ENCODE peak calls at places on chromosomes 11 and 22, in five cellular contexts. D is hepatocyte, Y is astrocyte of the spinal cord, A is cardiac muscle cell, N is choroid plexus epithelial cell. X is an unnamed sample.
A peak's percentile ranks its signal among the peaks of the same experiment; 100 is the strongest.

GRCh38 chr11:253886-254270 is 17.1 kb downstream of the PSMD13 start:
- DNase-seq in A (no peak), Y (no peak), N (no peak), D (no peak), X (no peak)

GRCh38 chr11:33187851-33188722 is 26.8 kb upstream of the CSTF3 start:
- DNase-seq in A (no peak), N (no peak), D (no peak), Y (no peak), X (no peak)

GRCh38 chr11:134110252-134110651 is 41.4 kb downstream of the JAM3 start:
- DNase-seq in D (no peak), A (no peak), Y (no peak), N (no peak), X (no peak)

GRCh38 chr11:111836766-111837165 is 34.6 kb downstream of the ALG9 start:
- DNase-seq in Y (peak; percentile 67), A (no peak), D (peak; percentile 18), N (peak; percentile 78), X (no peak)

GRCh38 chr11:76721755-76722677 is 51.5 kb upstream of the LRRC32 start:
- DNase-seq in Y (peak; percentile 78), D (peak; percentile 93), N (peak; percentile 89), A (peak; percentile 89), X (peak; percentile 86)

GRCh38 chr11:17538054-17538453 is 6.2 kb downstream of the USH1C start:
- DNase-seq in Y (no peak), N (no peak), A (no peak), D (no peak), X (no peak)

GRCh38 chr11:7612661-7613393 is 60.5 kb downstream of the CYB5R2 start:
- DNase-seq in Y (no peak), D (peak; percentile 38), A (peak; percentile 25), N (peak; percentile 71), X (peak; percentile 6)

GRCh38 chr11:128548655-128549255 is 38.6 kb downstream of the ETS1 start:
- DNase-seq in D (peak; percentile 61), Y (no peak), A (peak; percentile 44), N (peak; percentile 56), X (no peak)

GRCh38 chr11:69726481-69726880 is 22.7 kb upstream of the FGF19 start:
- DNase-seq in N (no peak), Y (no peak), D (no peak), A (no peak), X (no peak)

GRCh38 chr11:28491431-28491830 is 383.2 kb downstream of the METTL15 start:
- DNase-seq in D (no peak), A (no peak), Y (no peak), N (peak; percentile 6), X (no peak)

GRCh38 chr11:102390667-102391449 is 43.8 kb downstream of the BIRC2 start:
- DNase-seq in N (peak; percentile 84), D (peak; percentile 74), Y (peak; percentile 60), A (peak; percentile 71), X (peak; percentile 64)

GRCh38 chr22:18954333-18954732 is 18.2 kb upstream of the PRODH start:
- DNase-seq in D (peak; percentile 83), N (peak; percentile 64), A (peak; percentile 79), Y (peak; percentile 33), X (peak; percentile 81)

GRCh38 chr22:31049815-31050420 is 31.2 kb upstream of the SMTN start:
- DNase-seq in D (no peak), A (no peak), N (no peak), Y (no peak), X (no peak)

GRCh38 chr11:65116370-65117205 is 913 bp downstream of the ZNHIT2 start:
- DNase-seq in D (peak; percentile 58), N (peak; percentile 65), Y (peak; percentile 21), A (peak; percentile 27), X (peak; percentile 48)

GRCh38 chr11:1876361-1877063 is 15.2 kb downstream of the PRR33 start:
- DNase-seq in N (peak; percentile 57), Y (peak; percentile 65), D (peak; percentile 79), A (peak; percentile 32), X (peak; percentile 72)

GRCh38 chr22:46150615-46151423 is 493 bp downstream of the PPARA start:
- DNase-seq in N (no peak), A (no peak), D (peak; percentile 40), Y (no peak), X (peak; percentile 44)

GRCh38 chr11:120424970-120425332 is 86.6 kb upstream of the GRIK4 start:
- DNase-seq in Y (no peak), A (no peak), N (no peak), D (peak; percentile 6), X (no peak)

GRCh38 chr11:90639687-90640086 is 416.8 kb upstream of the CHORDC1 start:
- DNase-seq in A (peak; percentile 15), Y (peak; percentile 20), D (peak; percentile 46), N (peak; percentile 60), X (peak; percentile 3)

GRCh38 chr22:36858156-36858555 is 2.6 kb upstream of the NCF4 start:
- DNase-seq in N (no peak), D (no peak), A (no peak), Y (no peak), X (no peak)

GRCh38 chr11:75563501-75563977 is 1.5 kb downstream of the SERPINH1 start:
- DNase-seq in A (no peak), D (no peak), N (no peak), Y (no peak), X (no peak)

GRCh38 chr11:75562836-75563484 is 907 bp downstream of the SERPINH1 start:
- DNase-seq in Y (peak; percentile 75), D (peak; percentile 80), N (peak; percentile 72), A (peak; percentile 53), X (peak; percentile 19)

GRCh38 chr11:75565221-75565814 is 3.3 kb downstream of the SERPINH1 start:
- DNase-seq in Y (peak; percentile 68), A (no peak), N (peak; percentile 68), D (peak; percentile 81), X (peak; percentile 68)

GRCh38 chr11:75562048-75562835 is at the start of gene SERPINH1:
- DNase-seq in Y (peak; percentile 87), N (peak; percentile 92), D (peak; percentile 93), A (peak; percentile 91), X (peak; percentile 83)

DNA sequence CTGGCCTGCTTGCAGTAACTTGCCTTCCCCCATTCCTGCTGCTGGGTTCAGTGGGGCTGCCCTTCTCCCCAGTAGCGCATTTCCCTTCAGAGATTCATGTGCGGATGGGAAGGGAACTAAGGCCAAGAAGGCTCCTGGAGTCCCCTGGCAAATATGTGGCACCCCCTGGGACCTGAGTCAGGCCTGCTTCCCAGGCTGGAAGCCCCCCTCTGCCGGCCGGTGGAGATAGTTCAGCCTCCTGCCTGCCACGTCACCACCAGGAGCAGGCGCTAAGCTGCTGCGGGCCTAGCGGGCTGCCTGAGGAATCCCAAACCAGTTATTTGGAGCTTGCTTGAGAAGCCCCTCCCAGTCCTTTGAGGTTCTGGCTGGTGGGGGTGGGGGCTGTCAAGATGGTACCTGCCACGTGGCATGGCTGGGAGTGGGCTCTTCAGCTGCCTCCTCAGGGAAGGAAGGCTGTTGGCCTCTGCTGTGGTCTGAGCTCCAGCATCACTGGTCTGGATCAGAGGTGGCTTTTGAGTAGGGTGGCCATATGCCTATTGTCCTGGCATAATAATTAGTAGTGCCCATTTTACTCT is 2.0 kb downstream of the SERPINH1 start:
- DNase-seq in A (peak; percentile 82), D (peak; percentile 90), Y (peak; percentile 89), N (peak; percentile 93), X (no peak)
- TF ChIP-seq CTCF in A (peak; percentile 70), D (peak; percentile 50), Y (peak; percentile 72), N (peak; percentile 77), X (no peak)

DNA sequence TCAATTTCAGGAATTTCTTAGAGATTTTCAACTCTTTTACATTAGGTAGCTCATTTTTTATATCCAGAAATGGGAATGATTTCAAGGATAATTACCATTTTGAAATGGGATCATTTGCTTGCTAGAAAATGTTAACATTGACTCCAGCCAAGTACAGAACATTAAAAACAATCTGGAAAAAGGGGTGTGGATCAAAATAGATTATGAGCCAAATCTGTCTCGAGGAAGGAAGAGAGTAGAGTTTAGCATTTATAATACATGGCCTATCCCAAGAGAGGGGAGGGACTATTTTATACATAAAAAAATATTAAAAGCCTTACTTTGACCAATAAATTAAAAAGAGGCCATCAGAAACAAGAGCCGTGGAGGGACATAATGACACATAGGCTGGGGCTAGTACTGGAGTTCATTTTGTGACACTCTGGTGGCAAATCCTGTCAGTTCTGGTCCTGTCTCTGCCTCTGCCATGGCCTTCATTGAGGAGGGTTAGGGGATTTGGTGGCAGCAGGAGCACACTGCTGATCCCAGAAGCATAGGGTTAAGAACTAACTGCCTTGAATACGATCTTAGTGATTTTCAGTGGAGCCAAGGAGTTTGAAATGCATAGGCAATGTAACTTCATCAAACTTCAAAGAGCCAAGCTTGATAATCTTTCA is 20.4 kb downstream of the PPP6R3 start:
- DNase-seq in N (no peak), D (no peak), A (no peak), Y (no peak), X (no peak)
- TF ChIP-seq CTCF in N (no peak), D (no peak), A (no peak), Y (no peak), X (no peak)

GRCh38 chr11:107683070-107683469 is 28.8 kb downstream of the SLN start:
- DNase-seq in N (no peak), Y (no peak), D (no peak), A (no peak), X (no peak)

GRCh38 chr11:107682182-107682971 is 29.5 kb downstream of the SLN start:
- DNase-seq in D (no peak), N (no peak), Y (no peak), A (no peak), X (no peak)

GRCh38 chr11:107679255-107680024 is 32.4 kb downstream of the SLN start:
- DNase-seq in A (no peak), N (no peak), Y (no peak), D (no peak), X (no peak)

GRCh38 chr11:107688322-107688918 is 23.4 kb downstream of the SLN start:
- DNase-seq in D (no peak), Y (no peak), N (no peak), A (no peak), X (no peak)

DNA sequence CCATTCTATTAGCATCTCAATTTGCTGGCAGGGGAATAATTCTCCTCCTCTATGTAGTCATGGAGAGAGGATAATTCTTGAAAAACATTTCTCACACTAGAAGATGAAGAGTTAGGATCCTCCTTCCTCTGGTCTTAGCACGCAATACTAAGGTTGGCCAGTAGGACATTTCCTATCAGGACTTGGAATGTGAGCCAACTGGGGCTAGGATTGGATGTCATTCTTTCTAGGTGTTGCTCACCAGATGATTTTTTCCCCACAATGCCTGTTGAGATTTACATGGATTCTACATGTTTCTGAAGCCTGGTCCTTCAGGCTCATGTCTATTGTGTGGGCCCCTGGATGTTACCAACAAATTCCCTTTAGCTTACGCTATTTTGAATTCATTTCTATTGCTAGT is 28.0 kb downstream of the SLN start:
- DNase-seq in Y (no peak), D (no peak), A (no peak), N (no peak), X (no peak)
- TF ChIP-seq CTCF in Y (peak; percentile 48), D (no peak), A (peak; percentile 34), N (peak; percentile 58), X (peak; percentile 13)

GRCh38 chr11:92024788-92025187 is 199.8 kb upstream of the FAT3 start:
- DNase-seq in A (no peak), D (no peak), Y (no peak), N (no peak), X (no peak)
- TF ChIP-seq CTCF in A (no peak), D (no peak), Y (no peak), N (no peak), X (no peak)